ENCODE peak calls at places on chromosomes 16 and 17, in five cellular contexts. V is renal cortical epithelial cell; G is stimulated activated CD8-positive, alpha-beta memory T cell treated with anti-CD3 and anti-CD28 coated beads, Interleukin-15, amount 100 ng/mL, for 1 hour; D is Karpas-422; F is NCI-H1105. P is an unnamed sample.

GRCh38 chr17:47286198-47286914 is 32.7 kb downstream of the ITGB3 start:
- DNase-seq in V (no peak), G (no peak), D (peak), F (no peak), P (no peak)

GRCh38 chr16:66250686-66251405 is 115.6 kb upstream of the CDH5 start:
- DNase-seq in V (no peak), G (no peak), D (no peak), F (no peak), P (no peak)

GRCh38 chr17:7384489-7385081 is 3.7 kb downstream of the TNK1 start:
- DNase-seq in V (no peak), G (no peak), D (no peak), F (no peak), P (no peak)

GRCh38 chr17:66215529-66215911 is 13.7 kb downstream of the APOH start:
- DNase-seq in V (no peak), G (no peak), D (no peak), F (no peak), P (no peak)

GRCh38 chr17:28712705-28713415 is 1.2 kb upstream of the PROCA1 start:
- DNase-seq in V (no peak), G (no peak), D (no peak), F (no peak), P (no peak)

GRCh38 chr17:73203788-73204479 is 11.1 kb downstream of the COG1 start:
- DNase-seq in V (no peak), G (no peak), D (no peak), F (no peak), P (peak)

GRCh38 chr17:45784583-45785372 is 658 bp downstream of the CRHR1 start:
- DNase-seq in V (no peak), G (no peak), D (no peak), F (peak), P (peak)

GRCh38 chr16:28192811-28193529 is 18.8 kb downstream of the XPO6 start:
- DNase-seq in V (no peak), G (peak), D (peak), F (no peak), P (peak)

GRCh38 chr17:27379863-27380533 is 76.2 kb upstream of the KSR1 start:
- DNase-seq in V (peak), G (no peak), D (no peak), F (no peak), P (no peak)

GRCh38 chr16:27097671-27098275 is 31.0 kb downstream of the C16orf82 start:
- DNase-seq in V (no peak), G (no peak), D (no peak), F (no peak), P (no peak)

GRCh38 chr17:38511126-38512108 is 83.2 kb downstream of the ARHGAP23 start:
- DNase-seq in V (peak), G (no peak), D (no peak), F (no peak), P (no peak)

GRCh38 chr17:79374807-79375206 is 236.0 kb downstream of the RBFOX3 start:
- DNase-seq in V (no peak), G (no peak), D (no peak), F (no peak), P (no peak)

GRCh38 chr16:1612320-1613111 is at the start of gene CRAMP1:
- DNase-seq in V (no peak), G (no peak), D (peak), F (no peak), P (no peak)

GRCh38 chr17:14997290-14997689 is 267.8 kb downstream of the PMP22 start:
- DNase-seq in V (no peak), G (no peak), D (no peak), F (no peak), P (no peak)

GRCh38 chr16:23283571-23283970 is 18.5 kb upstream of the SCNN1B start:
- DNase-seq in V (no peak), G (no peak), D (no peak), F (no peak), P (no peak)

GRCh38 chr16:66520406-66521194 is 29.3 kb downstream of the TK2 start:
- DNase-seq in V (no peak), G (no peak), D (no peak), F (no peak), P (no peak)

GRCh38 chr17:45719335-45720071 is 64.6 kb upstream of the CRHR1 start:
- DNase-seq in V (peak), G (no peak), D (peak), F (no peak), P (no peak)

GRCh38 chr17:7548585-7549400 is at the start of gene TNFSF12:
- DNase-seq in V (no peak), G (no peak), D (no peak), F (no peak), P (no peak)

GRCh38 chr17:48882272-48882671 is 10.3 kb upstream of the ATP5MC1 start:
- DNase-seq in V (no peak), G (no peak), D (no peak), F (no peak), P (no peak)

GRCh38 chr17:39002991-39003715 is 36.0 kb upstream of the FBXO47 start:
- DNase-seq in V (peak), G (no peak), D (no peak), F (no peak), P (no peak)

GRCh38 chr17:16456770-16457316 is 35.1 kb downstream of the LRRC75A start:
- DNase-seq in V (no peak), G (no peak), D (no peak), F (no peak), P (no peak)

GRCh38 chr17:62673614-62674362 is 46.3 kb downstream of the MRC2 start:
- DNase-seq in V (no peak), G (no peak), D (no peak), F (no peak), P (no peak)

GRCh38 chr17:8436169-8436932 is 667 bp downstream of the NDEL1 start:
- DNase-seq in V (peak), G (peak), D (peak), F (peak), P (peak)

GRCh38 chr17:7838291-7839075 is 4.5 kb downstream of the KDM6B start:
- DNase-seq in V (peak), G (no peak), D (peak), F (peak), P (no peak)

GRCh38 chr16:24700549-24701392 is 28.7 kb upstream of the TNRC6A start:
- DNase-seq in V (peak), G (no peak), D (peak), F (no peak), P (no peak)

GRCh38 chr17:64005734-64006167 is 7.6 kb downstream of the PRR29 start:
- DNase-seq in V (peak), G (no peak), D (no peak), F (peak), P (no peak)

GRCh38 chr17:37643118-37643766 is at the start of gene DDX52:
- DNase-seq in V (peak), G (peak), D (peak), F (peak), P (peak)

GRCh38 chr16:13427943-13428342 is 492.0 kb upstream of the ERCC4 start:
- DNase-seq in V (peak), G (no peak), D (no peak), F (no peak), P (no peak)

GRCh38 chr16:71658771-71659170 is 32.8 kb downstream of the MARVELD3 start:
- DNase-seq in V (peak), G (no peak), D (no peak), F (no peak), P (no peak)

GRCh38 chr17:77299256-77300015 is 158.7 kb downstream of the SEC14L1 start:
- DNase-seq in V (no peak), G (no peak), D (no peak), F (no peak), P (no peak)

GRCh38 chr17:83182620-83183063 is 103.2 kb downstream of the METRNL start:
- DNase-seq in V (no peak), G (no peak), D (no peak), F (no peak), P (no peak)

GRCh38 chr16:5874899-5875298 is 777.3 kb upstream of the EEF2KMT start:
- DNase-seq in V (no peak), G (no peak), D (no peak), F (no peak), P (no peak)

GRCh38 chr16:20676268-20676828 is 21.1 kb downstream of the ACSM1 start:
- DNase-seq in V (peak), G (no peak), D (peak), F (no peak), P (no peak)

GRCh38 chr16:72203401-72203800 is 31.4 kb upstream of the PMFBP1 start:
- DNase-seq in V (peak), G (no peak), D (no peak), F (no peak), P (no peak)

GRCh38 chr16:84482001-84482891 is 22.2 kb downstream of the MEAK7 start:
- DNase-seq in V (no peak), G (no peak), D (no peak), F (no peak), P (no peak)

GRCh38 chr17:55825213-55825612 is 74.4 kb downstream of the PCTP start:
- DNase-seq in V (peak), G (no peak), D (peak), F (no peak), P (no peak)

GRCh38 chr17:57294075-57294474 is 37.8 kb downstream of the MSI2 start:
- DNase-seq in V (no peak), G (no peak), D (no peak), F (peak), P (no peak)

GRCh38 chr16:75279277-75279676 is 27.9 kb upstream of the BCAR1 start:
- DNase-seq in V (peak), G (no peak), D (no peak), F (no peak), P (no peak)